ENCODE peak calls at places on chromosomes 3 and 15, in four cellular contexts. M is K562, T is HepG2, Y is HCT116. E is an unnamed sample.

GRCh38 chr15:93296786-93297500 is 207.9 kb upstream of the RGMA start:
- DNase-seq in Y (no peak), M (no peak), T (no peak), E (no peak)

GRCh38 chr3:134804508-134805480 is 9.7 kb downstream of the EPHB1 start:
- DNase-seq in Y (no peak), M (no peak), T (no peak), E (peak)

GRCh38 chr3:170108955-170109354 is 71.2 kb downstream of the GPR160 start:
- DNase-seq in M (no peak), Y (no peak), T (no peak), E (no peak)

GRCh38 chr3:107082527-107082926 is 294.7 kb upstream of the CCDC54 start:
- DNase-seq in Y (no peak), M (no peak), T (no peak), E (no peak)

GRCh38 chr3:129323651-129324294 is 45.1 kb downstream of the HMCES start:
- DNase-seq in T (no peak), Y (no peak), M (peak), E (no peak)

GRCh38 chr3:146368882-146369523 is 100.4 kb downstream of the PLSCR2 start:
- DNase-seq in M (no peak), Y (no peak), T (no peak), E (no peak)

GRCh38 chr3:3196148-3196861 is 16.8 kb upstream of the CRBN start:
- DNase-seq in Y (peak), T (no peak), M (no peak), E (peak)

GRCh38 chr15:57114070-57114469 is 195.6 kb downstream of the TCF12 start:
- DNase-seq in T (no peak), Y (no peak), M (no peak), E (no peak)

GRCh38 chr15:69014454-69014853 is at the start of gene NOX5:
- DNase-seq in Y (no peak), T (no peak), M (peak), E (no peak)

GRCh38 chr15:81294501-81294850 is 29.5 kb downstream of the STARD5 start:
- DNase-seq in M (no peak), T (no peak), Y (no peak), E (no peak)

GRCh38 chr3:149581681-149582349 is 76.0 kb downstream of the WWTR1 start:
- DNase-seq in Y (peak), M (no peak), T (no peak), E (no peak)

GRCh38 chr3:44419159-44419922 is 58.1 kb downstream of the ZNF445 start:
- DNase-seq in Y (no peak), T (peak), M (no peak), E (no peak)

GRCh38 chr15:82805994-82806406 is at the start of gene FSD2:
- DNase-seq in T (no peak), M (no peak), Y (no peak), E (no peak)

GRCh38 chr3:50303038-50303815 is at the start of gene HYAL1:
- DNase-seq in T (peak), Y (peak), M (peak), E (no peak)

GRCh38 chr3:149055575-149055974 is 30.8 kb downstream of the HLTF start:
- DNase-seq in Y (no peak), T (no peak), M (no peak), E (no peak)

GRCh38 chr3:33067484-33067883 is 29.5 kb downstream of the GLB1 start:
- DNase-seq in T (peak), Y (peak), M (peak), E (no peak)

GRCh38 chr3:6066397-6066796 is 794.5 kb upstream of the GRM7 start:
- DNase-seq in T (no peak), M (no peak), Y (no peak), E (no peak)

GRCh38 chr15:62886431-62887071 is 156.0 kb upstream of the TPM1 start:
- DNase-seq in Y (no peak), T (peak), M (no peak), E (no peak)

GRCh38 chr3:87796137-87796899 is 262.5 kb downstream of the CGGBP1 start:
- DNase-seq in M (peak), Y (no peak), T (no peak), E (no peak)

GRCh38 chr15:82978438-82978837 is 7.6 kb upstream of the RAMAC start:
- DNase-seq in M (no peak), T (no peak), Y (no peak), E (no peak)

GRCh38 chr3:48018841-48019240 is 2.6 kb upstream of the MAP4 start:
- DNase-seq in Y (no peak), T (peak), M (no peak), E (no peak)

GRCh38 chr3:16441306-16441898 is 72.1 kb downstream of the RFTN1 start:
- DNase-seq in T (no peak), Y (no peak), M (no peak), E (no peak)

GRCh38 chr15:82539690-82540054 is 585 bp downstream of the RPS17 start:
- DNase-seq in M (peak), Y (no peak), T (no peak), E (no peak)

GRCh38 chr3:27708246-27708645 is 13.9 kb downstream of the EOMES start:
- DNase-seq in T (no peak), M (no peak), Y (no peak), E (no peak)

GRCh38 chr3:139533781-139534443 is 5.6 kb downstream of the RBP1 start:
- DNase-seq in T (peak), M (peak), Y (peak), E (no peak)

GRCh38 chr15:57565326-57565725 is 26.4 kb upstream of the MYZAP start:
- DNase-seq in Y (no peak), M (no peak), T (no peak), E (peak)

GRCh38 chr3:25429960-25430941 is 2.2 kb downstream of the RARB start:
- DNase-seq in T (no peak), Y (no peak), M (no peak), E (no peak)

GRCh38 chr15:41501191-41501917 is 7.7 kb downstream of the ITPKA start:
- DNase-seq in M (no peak), Y (no peak), T (no peak), E (peak)

GRCh38 chr3:11582123-11582968 is 61.4 kb downstream of the VGLL4 start:
- DNase-seq in Y (no peak), T (no peak), M (no peak), E (no peak)

GRCh38 chr3:197241173-197241572 is 57.2 kb downstream of the DLG1 start:
- DNase-seq in M (no peak), T (no peak), Y (no peak), E (no peak)

GRCh38 chr3:47949979-47950378 is 66.2 kb downstream of the MAP4 start:
- DNase-seq in T (peak), M (no peak), Y (no peak), E (no peak)

GRCh38 chr15:98381446-98381845 is 266.9 kb upstream of the IGF1R start:
- DNase-seq in Y (no peak), M (no peak), T (no peak), E (no peak)

GRCh38 chr3:45676248-45677044 is 12.8 kb upstream of the SACM1L start:
- DNase-seq in T (no peak), Y (no peak), M (no peak), E (no peak)

GRCh38 chr15:30922469-30923311 is 19.0 kb downstream of the FAN1 start:
- DNase-seq in T (peak), M (no peak), Y (peak), E (peak)

GRCh38 chr3:13274874-13275332 is 145.2 kb downstream of the NUP210 start:
- DNase-seq in M (no peak), T (no peak), Y (no peak), E (no peak)

GRCh38 chr3:141291610-141292345 is 60.2 kb downstream of the PXYLP1 start:
- DNase-seq in T (no peak), M (no peak), Y (no peak), E (no peak)

GRCh38 chr3:48233542-48233941 is 7.4 kb upstream of the ZNF589 start:
- DNase-seq in T (no peak), Y (no peak), M (no peak), E (no peak)

GRCh38 chr3:12986986-12987385 is 86.2 kb downstream of the IQSEC1 start:
- DNase-seq in M (no peak), Y (no peak), T (no peak), E (no peak)

DNA sequence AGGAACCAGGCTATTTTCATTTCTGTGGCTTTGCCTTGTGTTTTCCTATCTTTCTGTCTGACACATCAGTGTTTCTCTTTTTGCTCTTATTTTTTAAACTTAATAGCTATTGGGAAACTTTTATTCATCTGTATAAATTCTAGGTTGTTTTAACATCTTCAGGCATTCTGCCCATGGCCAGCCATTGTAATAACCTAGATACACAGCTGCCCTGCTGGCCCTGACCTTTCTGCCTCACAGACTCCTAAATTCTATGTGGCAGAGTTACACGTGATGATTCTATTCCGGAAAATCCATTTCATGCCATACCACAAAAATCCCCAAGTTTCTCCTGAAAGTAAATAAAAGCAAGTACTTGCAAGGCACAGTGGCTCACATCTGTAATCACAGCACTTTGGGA is 150.1 kb downstream of the UACA start:
- DNase-seq in M (no peak), Y (no peak), T (no peak), E (no peak)
- TF ChIP-seq FOSL1 in M (no peak), Y (no peak), T (no peak), E (no peak)

GRCh38 chr15:59835801-59836200 is 146.7 kb upstream of the BNIP2 start:
- DNase-seq in M (no peak), T (no peak), Y (no peak), E (no peak)

GRCh38 chr15:59843609-59844008 is 154.5 kb upstream of the BNIP2 start:
- DNase-seq in T (no peak), M (no peak), Y (no peak), E (no peak)

GRCh38 chr15:59838900-59839299 is 149.8 kb upstream of the BNIP2 start:
- DNase-seq in Y (no peak), T (no peak), M (no peak), E (no peak)

GRCh38 chr15:59846100-59846499 is 157.0 kb upstream of the BNIP2 start:
- DNase-seq in M (no peak), Y (no peak), T (no peak), E (no peak)

DNA sequence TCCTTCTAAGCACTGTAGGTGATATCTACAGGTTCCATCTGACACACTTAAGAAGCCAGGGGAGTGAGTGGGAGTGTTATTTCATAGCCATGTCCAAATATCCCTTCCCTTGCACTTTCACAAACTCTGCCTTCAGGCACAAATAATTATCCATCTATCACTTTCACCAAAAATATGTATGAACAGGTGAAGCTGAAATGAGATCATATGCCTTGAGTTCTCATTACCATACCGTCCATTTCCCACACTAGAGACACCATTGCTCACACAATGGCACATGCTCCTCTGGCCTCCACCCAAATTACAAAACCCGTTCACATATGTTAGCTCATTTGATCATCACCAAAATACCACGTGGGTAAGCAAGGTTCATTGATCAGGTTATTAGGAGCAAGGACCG is 151.9 kb upstream of the BNIP2 start:
- DNase-seq in M (no peak), Y (no peak), T (no peak), E (no peak)
- TF ChIP-seq FOSL1 in M (no peak), Y (no peak), T (no peak), E (no peak)

DNA sequence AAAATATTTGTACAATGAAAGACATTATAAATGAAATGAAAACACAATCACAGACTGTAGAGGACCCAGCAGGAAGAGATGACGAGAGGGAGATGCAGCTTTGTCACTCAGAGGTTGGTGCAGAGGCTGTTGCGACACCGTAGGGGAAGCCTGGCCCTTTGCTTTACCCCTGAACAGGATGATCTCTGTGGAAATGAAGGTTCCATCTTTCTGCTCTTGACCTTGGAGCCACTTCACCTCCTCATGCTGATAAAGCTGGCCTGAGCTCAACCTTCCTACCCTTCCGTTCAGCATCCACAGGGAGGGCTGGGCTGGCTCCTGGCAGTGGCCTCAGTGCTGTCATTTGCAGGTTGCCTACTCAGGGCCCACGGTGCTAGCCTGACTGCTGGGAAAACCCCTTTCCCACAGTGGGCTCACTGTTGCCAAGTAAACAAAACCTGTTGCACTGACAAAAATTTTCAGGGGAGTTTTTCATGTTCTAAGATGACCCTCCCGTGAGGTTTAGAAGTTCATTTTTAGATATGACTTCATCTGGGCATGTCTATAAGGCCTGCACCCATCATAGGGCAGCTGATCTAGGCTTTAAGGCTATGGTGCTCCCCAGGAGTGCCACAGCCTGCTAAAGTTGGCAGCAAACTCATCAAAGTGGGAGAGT is 3.0 kb upstream of the CD80 start:
- DNase-seq in Y (no peak), M (no peak), T (no peak), E (no peak)
- TF ChIP-seq FOSL1 in Y (no peak), M (no peak), T (no peak), E (no peak)

GRCh38 chr3:81465510-81465909 is 295.9 kb downstream of the GBE1 start:
- DNase-seq in Y (no peak), M (no peak), T (no peak), E (no peak)
- TF ChIP-seq FOSL1 in Y (no peak), M (no peak), T (no peak), E (no peak)

GRCh38 chr15:73948982-73949381 is 22.7 kb downstream of the LOXL1 start:
- DNase-seq in M (no peak), Y (no peak), T (no peak), E (no peak)

GRCh38 chr15:73949496-73949895 is 23.2 kb downstream of the LOXL1 start:
- DNase-seq in M (no peak), Y (no peak), T (no peak), E (no peak)

GRCh38 chr15:73951044-73951561 is 24.8 kb downstream of the LOXL1 start:
- DNase-seq in Y (no peak), M (peak), T (peak), E (peak)

GRCh38 chr15:73951591-73951990 is 25.3 kb downstream of the LOXL1 start:
- DNase-seq in T (no peak), M (no peak), Y (no peak), E (no peak)

DNA sequence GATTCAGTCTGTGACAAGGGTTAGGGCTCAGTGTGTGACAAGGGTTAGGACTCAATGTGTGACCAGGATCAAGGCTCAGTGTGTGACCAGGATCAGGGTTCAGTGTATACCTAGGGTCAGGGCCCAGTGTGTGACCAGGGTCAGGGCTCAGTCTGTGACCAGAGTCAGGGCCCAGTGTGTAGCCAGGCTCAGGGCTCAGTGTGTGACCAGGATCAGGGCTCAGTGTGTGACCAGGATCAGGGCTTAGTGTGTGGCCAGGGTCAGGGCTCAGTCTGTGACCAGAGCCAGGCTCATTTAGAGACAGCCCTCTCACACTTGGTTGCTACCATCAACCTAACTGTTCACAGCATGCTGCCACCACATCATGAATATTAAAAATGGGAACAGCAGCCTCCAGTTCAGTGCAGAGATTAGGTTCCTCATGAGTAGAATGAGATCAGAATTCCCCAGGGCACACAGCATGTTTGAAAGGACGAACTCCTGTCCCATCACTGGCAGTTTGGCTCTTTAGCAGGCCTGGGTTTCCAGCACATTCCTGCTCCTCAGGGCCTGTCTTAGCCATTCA is 24.3 kb downstream of the LOXL1 start:
- DNase-seq in Y (no peak), T (no peak), M (no peak), E (no peak)
- TF ChIP-seq FOSL1 in Y (no peak), T (no peak), M (no peak), E (no peak)

DNA sequence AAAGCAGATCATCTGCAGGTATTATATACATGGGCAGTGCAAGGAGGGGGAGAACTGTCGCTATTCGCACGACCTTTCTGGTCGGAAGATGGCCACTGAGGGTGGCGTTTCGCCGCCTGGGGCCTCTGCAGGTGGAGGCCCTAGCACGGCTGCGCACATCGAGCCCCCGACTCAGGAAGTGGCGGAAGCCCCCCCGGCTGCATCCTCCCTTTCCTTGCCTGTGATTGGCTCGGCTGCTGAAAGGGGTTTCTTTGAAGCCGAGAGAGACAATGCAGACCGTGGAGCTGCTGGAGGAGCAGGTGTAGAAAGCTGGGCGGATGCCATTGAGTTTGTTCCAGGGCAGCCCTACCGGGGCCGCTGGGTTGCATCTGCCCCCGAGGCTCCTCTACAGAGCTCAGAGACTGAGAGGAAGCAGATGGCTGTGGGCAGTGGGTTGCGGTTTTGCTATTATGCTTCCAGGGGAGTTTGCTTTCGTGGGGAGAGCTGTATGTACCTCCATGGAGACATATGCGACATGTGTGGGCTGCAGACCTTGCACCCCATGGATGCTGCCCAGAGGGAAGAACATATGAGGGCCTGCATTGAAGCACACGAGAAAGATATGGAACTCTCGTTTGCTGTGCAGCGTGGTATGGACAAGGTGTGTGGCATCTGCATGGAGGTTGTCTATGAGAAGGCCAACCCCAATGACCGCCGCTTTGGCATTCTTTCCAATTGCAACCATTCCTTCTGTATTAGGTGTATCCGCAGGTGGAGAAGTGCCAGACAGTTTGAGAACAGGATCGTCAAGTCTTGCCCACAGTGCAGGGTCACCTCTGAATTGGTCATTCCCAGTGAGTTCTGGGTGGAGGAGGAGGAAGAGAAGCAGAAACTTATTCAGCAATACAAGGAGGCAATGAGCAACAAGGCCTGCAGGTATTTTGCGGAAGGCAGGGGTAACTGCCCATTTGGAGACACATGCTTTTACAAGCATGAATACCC is 886 bp downstream of the MKRN3 start:
- DNase-seq in T (peak), M (peak), Y (peak), E (no peak)
- TF ChIP-seq FOSL1 in T (no peak), M (no peak), Y (no peak), E (no peak)

GRCh38 chr15:49270541-49271421 is 100.7 kb downstream of the GALK2 start:
- DNase-seq in M (no peak), Y (no peak), T (no peak), E (no peak)
- TF ChIP-seq FOSL1 in M (no peak), Y (no peak), T (no peak), E (no peak)

GRCh38 chr3:59699648-59700320 is 650.0 kb upstream of the CFAP20DC start:
- DNase-seq in Y (no peak), T (no peak), M (no peak), E (no peak)
- TF ChIP-seq FOSL1 in Y (no peak), T (no peak), M (no peak), E (no peak)

E was measured in H1.